ENCODE peak calls at places on chromosomes 11 and 22, in eight cellular contexts. One of them, this sample, is unnamed.

GRCh38 chr11:7143908-7144307 is 55.1 kb downstream of the RBMXL2 start:
- DNase-seq in esophagus muscularis mucosa: no peak
- DNase-seq in upper lobe of left lung: no peak
- DNase-seq in GM12878: no peak
- DNase-seq in suprapubic skin: no peak
- DNase-seq in ovary: no peak
- DNase-seq in sigmoid colon: no peak
- DNase-seq in stomach: no peak
- DNase-seq in this sample: no peak

GRCh38 chr11:64339754-64340408 is at the start of gene CCDC88B:
- DNase-seq in esophagus muscularis mucosa: no peak
- DNase-seq in upper lobe of left lung: peak
- DNase-seq in GM12878: no peak
- DNase-seq in suprapubic skin: no peak
- DNase-seq in ovary: no peak
- DNase-seq in sigmoid colon: no peak
- DNase-seq in stomach: peak
- DNase-seq in this sample: no peak

GRCh38 chr11:47510231-47510630 is 42.7 kb downstream of the CELF1 start:
- DNase-seq in esophagus muscularis mucosa: no peak
- DNase-seq in upper lobe of left lung: no peak
- DNase-seq in GM12878: no peak
- DNase-seq in suprapubic skin: no peak
- DNase-seq in ovary: no peak
- DNase-seq in sigmoid colon: no peak
- DNase-seq in stomach: no peak
- DNase-seq in this sample: no peak

GRCh38 chr11:35786918-35787557 is 124.5 kb downstream of the TRIM44 start:
- DNase-seq in esophagus muscularis mucosa: no peak
- DNase-seq in upper lobe of left lung: no peak
- DNase-seq in GM12878: no peak
- DNase-seq in suprapubic skin: no peak
- DNase-seq in ovary: no peak
- DNase-seq in sigmoid colon: no peak
- DNase-seq in stomach: no peak
- DNase-seq in this sample: no peak

GRCh38 chr11:26623076-26623666 is 51.1 kb upstream of the MUC15 start:
- DNase-seq in esophagus muscularis mucosa: no peak
- DNase-seq in upper lobe of left lung: no peak
- DNase-seq in GM12878: no peak
- DNase-seq in suprapubic skin: no peak
- DNase-seq in ovary: no peak
- DNase-seq in sigmoid colon: no peak
- DNase-seq in stomach: no peak
- DNase-seq in this sample: no peak

GRCh38 chr11:128645968-128646367 is 47.9 kb upstream of the FLI1 start:
- DNase-seq in esophagus muscularis mucosa: peak
- DNase-seq in upper lobe of left lung: no peak
- DNase-seq in GM12878: no peak
- DNase-seq in suprapubic skin: no peak
- DNase-seq in ovary: no peak
- DNase-seq in sigmoid colon: no peak
- DNase-seq in stomach: no peak
- DNase-seq in this sample: no peak

GRCh38 chr11:130212431-130212961 is 52.9 kb downstream of the ST14 start:
- DNase-seq in esophagus muscularis mucosa: peak
- DNase-seq in upper lobe of left lung: peak
- DNase-seq in GM12878: no peak
- DNase-seq in suprapubic skin: peak
- DNase-seq in ovary: no peak
- DNase-seq in sigmoid colon: peak
- DNase-seq in stomach: peak
- DNase-seq in this sample: no peak

GRCh38 chr11:223026-223789 is 12.9 kb downstream of the SIRT3 start:
- DNase-seq in esophagus muscularis mucosa: no peak
- DNase-seq in upper lobe of left lung: peak
- DNase-seq in GM12878: no peak
- DNase-seq in suprapubic skin: peak
- DNase-seq in ovary: no peak
- DNase-seq in sigmoid colon: peak
- DNase-seq in stomach: no peak
- DNase-seq in this sample: no peak

GRCh38 chr11:130846606-130847005 is 69.7 kb downstream of the SNX19 start:
- DNase-seq in esophagus muscularis mucosa: peak
- DNase-seq in upper lobe of left lung: no peak
- DNase-seq in GM12878: no peak
- DNase-seq in suprapubic skin: no peak
- DNase-seq in ovary: no peak
- DNase-seq in sigmoid colon: no peak
- DNase-seq in stomach: no peak
- DNase-seq in this sample: no peak

GRCh38 chr11:27217948-27218410 is 145.0 kb downstream of the CCDC34 start:
- DNase-seq in esophagus muscularis mucosa: no peak
- DNase-seq in upper lobe of left lung: no peak
- DNase-seq in GM12878: no peak
- DNase-seq in suprapubic skin: no peak
- DNase-seq in ovary: no peak
- DNase-seq in sigmoid colon: no peak
- DNase-seq in stomach: no peak
- DNase-seq in this sample: no peak

GRCh38 chr11:133711545-133711944 is 133.8 kb downstream of the SPATA19 start:
- DNase-seq in esophagus muscularis mucosa: no peak
- DNase-seq in upper lobe of left lung: no peak
- DNase-seq in GM12878: no peak
- DNase-seq in suprapubic skin: no peak
- DNase-seq in ovary: no peak
- DNase-seq in sigmoid colon: no peak
- DNase-seq in stomach: no peak
- DNase-seq in this sample: no peak

GRCh38 chr11:134223066-134223465 is 701 bp downstream of the NCAPD3 start:
- DNase-seq in esophagus muscularis mucosa: no peak
- DNase-seq in upper lobe of left lung: no peak
- DNase-seq in GM12878: no peak
- DNase-seq in suprapubic skin: no peak
- DNase-seq in ovary: no peak
- DNase-seq in sigmoid colon: no peak
- DNase-seq in stomach: no peak
- DNase-seq in this sample: no peak

GRCh38 chr11:20599424-20600346 is at the start of gene SLC6A5:
- DNase-seq in esophagus muscularis mucosa: no peak
- DNase-seq in upper lobe of left lung: no peak
- DNase-seq in GM12878: no peak
- DNase-seq in suprapubic skin: no peak
- DNase-seq in ovary: no peak
- DNase-seq in sigmoid colon: no peak
- DNase-seq in stomach: no peak
- DNase-seq in this sample: no peak

GRCh38 chr11:60367009-60367408 is 11.3 kb upstream of the MS4A7 start:
- DNase-seq in esophagus muscularis mucosa: no peak
- DNase-seq in upper lobe of left lung: no peak
- DNase-seq in GM12878: peak
- DNase-seq in suprapubic skin: no peak
- DNase-seq in ovary: no peak
- DNase-seq in sigmoid colon: no peak
- DNase-seq in stomach: no peak
- DNase-seq in this sample: no peak

GRCh38 chr11:102012946-102013345 is 34.3 kb upstream of the CFAP300 start:
- DNase-seq in esophagus muscularis mucosa: no peak
- DNase-seq in upper lobe of left lung: no peak
- DNase-seq in GM12878: no peak
- DNase-seq in suprapubic skin: no peak
- DNase-seq in ovary: no peak
- DNase-seq in sigmoid colon: no peak
- DNase-seq in stomach: no peak
- DNase-seq in this sample: no peak

GRCh38 chr11:19890308-19890707 is 177.7 kb downstream of the NAV2 start:
- DNase-seq in esophagus muscularis mucosa: no peak
- DNase-seq in upper lobe of left lung: no peak
- DNase-seq in GM12878: no peak
- DNase-seq in suprapubic skin: no peak
- DNase-seq in ovary: no peak
- DNase-seq in sigmoid colon: no peak
- DNase-seq in stomach: no peak
- DNase-seq in this sample: no peak

DNA sequence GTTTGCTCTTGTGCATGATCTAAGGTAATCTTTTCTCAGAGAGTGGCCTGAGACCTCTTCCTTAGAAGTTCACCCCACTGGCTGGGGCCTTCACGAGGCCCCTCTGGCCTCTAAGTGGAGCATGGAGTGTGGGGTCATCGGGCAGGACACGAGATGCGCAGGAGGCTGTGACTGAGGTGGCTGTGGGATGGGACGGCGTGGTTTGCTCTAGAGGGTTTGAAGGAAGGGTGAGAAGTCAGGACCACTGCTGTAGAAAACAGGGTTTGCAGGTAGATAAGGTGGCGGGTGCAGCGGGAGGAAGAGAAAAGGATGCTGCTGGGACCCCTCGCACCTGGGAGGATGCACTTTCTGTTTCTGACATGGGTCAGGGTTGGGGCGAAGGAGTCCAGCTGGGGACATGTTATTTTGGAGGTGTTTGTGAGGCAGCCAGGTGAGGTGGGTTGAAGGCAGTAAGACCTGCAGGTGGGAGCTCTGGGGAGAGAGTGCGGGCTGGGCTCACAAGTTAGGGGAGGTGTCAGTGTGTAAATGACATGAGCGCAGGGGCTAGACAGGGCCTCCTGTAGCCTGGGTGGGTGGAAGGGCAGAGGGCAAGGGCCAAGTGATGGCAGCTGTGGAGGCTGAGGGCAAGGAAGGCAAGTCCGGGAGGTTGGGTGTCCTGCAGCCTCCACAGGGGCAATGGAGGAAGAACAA is 62.5 kb downstream of the KCNQ1 start:
- DNase-seq in esophagus muscularis mucosa: no peak
- DNase-seq in upper lobe of left lung: no peak
- DNase-seq in GM12878: no peak
- DNase-seq in suprapubic skin: no peak
- DNase-seq in ovary: peak
- DNase-seq in sigmoid colon: peak
- DNase-seq in stomach: no peak
- DNase-seq in this sample: no peak
- TF ChIP-seq EP300 in esophagus muscularis mucosa: no peak
- TF ChIP-seq EP300 in upper lobe of left lung: no peak
- TF ChIP-seq EP300 in GM12878: no peak
- TF ChIP-seq EP300 in suprapubic skin: no peak
- TF ChIP-seq EP300 in ovary: no peak
- TF ChIP-seq EP300 in sigmoid colon: no peak
- TF ChIP-seq EP300 in stomach: no peak
- TF ChIP-seq EP300 in this sample: no peak

DNA sequence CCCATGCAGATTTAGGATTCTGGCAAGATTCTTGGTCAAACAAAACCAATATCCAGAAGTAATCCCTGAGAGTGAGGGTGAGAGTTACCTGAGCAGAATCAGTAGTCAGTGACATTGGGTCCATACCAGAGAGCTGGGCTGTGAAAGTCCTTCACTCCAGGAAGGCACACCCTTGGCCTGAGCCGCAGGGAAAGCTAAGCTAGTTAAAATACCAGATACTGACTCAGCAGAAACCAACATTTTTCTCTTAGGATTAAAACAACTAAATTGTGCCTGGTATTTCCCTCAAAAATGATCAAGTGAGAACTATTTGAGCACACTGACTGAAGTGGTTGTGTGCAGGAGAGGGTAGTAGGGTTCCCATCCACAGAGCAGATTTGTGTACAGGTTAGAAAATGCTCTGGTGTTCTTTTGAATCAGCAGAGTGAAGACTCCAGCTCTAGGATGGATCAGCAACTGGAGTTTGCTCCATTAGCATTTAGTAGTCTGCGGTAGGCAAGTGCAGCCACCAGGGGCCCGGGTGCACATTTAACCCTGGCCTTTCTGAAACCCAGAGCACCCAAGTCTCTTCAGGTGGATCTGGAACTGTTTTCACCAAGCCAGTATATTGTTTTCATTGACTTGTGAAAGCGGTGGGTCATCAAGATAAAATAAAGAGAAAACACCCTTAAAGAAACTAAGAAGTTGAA is 100.7 kb upstream of the CLPB start:
- DNase-seq in esophagus muscularis mucosa: no peak
- DNase-seq in upper lobe of left lung: peak
- DNase-seq in GM12878: no peak
- DNase-seq in suprapubic skin: no peak
- DNase-seq in ovary: no peak
- DNase-seq in sigmoid colon: no peak
- DNase-seq in stomach: no peak
- DNase-seq in this sample: no peak
- TF ChIP-seq CTCF in esophagus muscularis mucosa: no peak
- TF ChIP-seq CTCF in upper lobe of left lung: no peak
- TF ChIP-seq CTCF in GM12878: no peak
- TF ChIP-seq CTCF in suprapubic skin: no peak
- TF ChIP-seq CTCF in ovary: no peak
- TF ChIP-seq CTCF in sigmoid colon: no peak
- TF ChIP-seq CTCF in stomach: no peak
- TF ChIP-seq CTCF in this sample: no peak

DNA sequence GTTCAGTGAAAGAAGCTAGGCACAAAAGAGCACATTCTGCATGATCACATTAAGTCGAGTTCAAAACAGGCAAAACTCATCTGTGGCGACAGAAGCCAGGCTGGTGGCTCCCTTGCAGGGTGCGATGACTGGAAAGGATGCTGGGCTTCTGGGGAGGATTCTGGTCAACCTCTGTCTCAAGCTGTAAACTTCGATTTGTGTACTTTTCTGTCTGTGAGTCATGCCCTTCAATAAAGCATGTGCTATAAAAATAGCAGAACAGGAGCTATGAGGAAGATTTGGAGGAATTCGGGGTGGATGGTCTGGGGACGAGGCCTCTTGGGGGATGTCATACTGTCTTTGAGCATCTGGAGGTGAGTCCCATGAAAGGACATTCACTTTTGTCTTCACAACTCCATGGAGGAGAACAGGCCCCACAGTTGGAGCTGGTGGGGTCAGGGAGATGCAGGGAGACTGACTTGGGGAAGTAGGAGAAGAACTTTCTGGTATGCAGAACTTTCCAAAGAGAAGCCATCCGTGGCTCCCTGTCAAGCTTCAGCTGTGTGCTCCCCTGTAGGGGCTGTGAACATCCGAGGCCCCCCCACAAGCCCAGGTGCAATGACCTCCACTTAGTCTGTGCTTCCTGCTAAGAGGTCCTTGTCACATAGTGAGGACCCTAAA is 77.8 kb upstream of the LINC01488 start:
- DNase-seq in esophagus muscularis mucosa: no peak
- DNase-seq in upper lobe of left lung: no peak
- DNase-seq in GM12878: no peak
- DNase-seq in suprapubic skin: no peak
- DNase-seq in ovary: no peak
- DNase-seq in sigmoid colon: no peak
- DNase-seq in stomach: no peak
- DNase-seq in this sample: no peak
- TF ChIP-seq EP300 in esophagus muscularis mucosa: no peak
- TF ChIP-seq EP300 in upper lobe of left lung: no peak
- TF ChIP-seq EP300 in GM12878: no peak
- TF ChIP-seq EP300 in suprapubic skin: no peak
- TF ChIP-seq EP300 in ovary: no peak
- TF ChIP-seq EP300 in sigmoid colon: no peak
- TF ChIP-seq EP300 in stomach: no peak
- TF ChIP-seq EP300 in this sample: no peak

GRCh38 chr22:30694638-30695350 is at the start of gene OSBP2:
- DNase-seq in esophagus muscularis mucosa: no peak
- DNase-seq in upper lobe of left lung: peak
- DNase-seq in GM12878: no peak
- DNase-seq in suprapubic skin: peak
- DNase-seq in ovary: peak
- DNase-seq in sigmoid colon: peak
- DNase-seq in stomach: peak
- DNase-seq in this sample: no peak
- TF ChIP-seq CTCF in esophagus muscularis mucosa: peak
- TF ChIP-seq CTCF in upper lobe of left lung: no peak
- TF ChIP-seq CTCF in GM12878: no peak
- TF ChIP-seq CTCF in suprapubic skin: no peak
- TF ChIP-seq CTCF in ovary: no peak
- TF ChIP-seq CTCF in sigmoid colon: no peak
- TF ChIP-seq CTCF in stomach: no peak
- TF ChIP-seq CTCF in this sample: no peak

This sample was measured in tibial nerve.